ENCODE peak calls at places on chromosomes 11 and 22, in nine cellular contexts. N is NB4, G is endothelial cell of umbilical vein, P is sigmoid colon, I is uterus, F is testis, M is tibial nerve, J is K562, B is Peyer's patch. T is an unnamed sample.

GRCh38 chr22:38927033-38927789 is 30.2 kb upstream of the APOBEC3A start:
- DNase-seq in N (peak; percentile 62), G (peak; percentile 63), P (peak; percentile 89), I (peak; percentile 60), F (peak; percentile 82), M (peak; percentile 40), J (no peak), B (peak; percentile 41), T (peak; percentile 76)

GRCh38 chr11:70605846-70606245 is 207.5 kb downstream of the CTTN start:
- DNase-seq in N (no peak), G (no peak), P (no peak), I (no peak), F (no peak), M (no peak), J (no peak), B (no peak), T (no peak)

GRCh38 chr11:76445122-76446084 is 585 bp downstream of the EMSY start:
- DNase-seq in N (peak; percentile 88), G (peak; percentile 95), P (peak; percentile 87), I (peak; percentile 63), F (peak; percentile 81), M (peak; percentile 61), J (peak; percentile 78), B (peak; percentile 56), T (peak; percentile 57)

GRCh38 chr11:112279901-112280267 is 19.2 kb upstream of the PLET1 start:
- DNase-seq in N (peak; percentile 73), G (peak; percentile 63), P (peak; percentile 77), I (peak; percentile 51), F (peak; percentile 82), M (peak; percentile 74), J (peak; percentile 81), B (peak; percentile 76), T (peak; percentile 61)

GRCh38 chr11:13680501-13681264 is 12.2 kb downstream of the FAR1 start:
- DNase-seq in N (peak; percentile 60), G (no peak), P (no peak), I (no peak), F (no peak), M (no peak), J (no peak), B (no peak), T (no peak)

GRCh38 chr22:50507421-50507990 is at the start of gene LMF2:
- DNase-seq in N (peak; percentile 83), G (peak; percentile 76), P (peak; percentile 94), I (peak; percentile 89), F (peak; percentile 92), M (peak; percentile 82), J (peak; percentile 88), B (peak; percentile 90), T (peak; percentile 96)

GRCh38 chr11:66047541-66048365 is 1.2 kb downstream of the GAL3ST3 start:
- DNase-seq in N (no peak), G (no peak), P (no peak), I (no peak), F (no peak), M (no peak), J (no peak), B (no peak), T (no peak)

GRCh38 chr11:111001986-111002616 is 243.4 kb upstream of the POU2AF2 start:
- DNase-seq in N (no peak), G (peak; percentile 7), P (no peak), I (no peak), F (no peak), M (peak; percentile 30), J (no peak), B (no peak), T (no peak)

GRCh38 chr11:84817998-84818397 is 809.1 kb downstream of the DLG2 start:
- DNase-seq in N (no peak), G (no peak), P (no peak), I (no peak), F (no peak), M (no peak), J (no peak), B (no peak), T (no peak)

GRCh38 chr22:19432092-19432844 is at the start of gene MRPL40:
- DNase-seq in N (peak; percentile 97), G (peak; percentile 94), P (peak; percentile 96), I (peak; percentile 88), F (peak; percentile 95), M (peak; percentile 82), J (peak; percentile 100), B (peak; percentile 90), T (peak; percentile 90)

GRCh38 chr22:43116932-43117331 is 6.4 kb downstream of the BIK start:
- DNase-seq in N (no peak), G (no peak), P (no peak), I (no peak), F (no peak), M (no peak), J (no peak), B (no peak), T (no peak)

GRCh38 chr11:34614334-34615113 is 6.4 kb upstream of the EHF start:
- DNase-seq in N (peak; percentile 67), G (no peak), P (no peak), I (no peak), F (no peak), M (peak; percentile 21), J (no peak), B (no peak), T (no peak)

GRCh38 chr22:24819941-24820461 is 14.0 kb downstream of the SGSM1 start:
- DNase-seq in N (no peak), G (no peak), P (peak; percentile 85), I (no peak), F (peak; percentile 52), M (no peak), J (no peak), B (no peak), T (peak; percentile 81)

GRCh38 chr11:93740802-93741093 is 547 bp downstream of the TAF1D start:
- DNase-seq in N (peak; percentile 84), G (peak; percentile 59), P (peak; percentile 79), I (peak; percentile 33), F (peak; percentile 70), M (peak; percentile 53), J (peak; percentile 36), B (peak; percentile 57), T (peak; percentile 59)

GRCh38 chr11:93743316-93743715 is 1.8 kb downstream of the C11orf54 start:
- DNase-seq in N (no peak), G (no peak), P (no peak), I (no peak), F (no peak), M (no peak), J (peak; percentile 26), B (no peak), T (peak; percentile 36)

GRCh38 chr11:93741882-93742226 is 382 bp downstream of the C11orf54 start:
- DNase-seq in N (no peak), G (no peak), P (peak; percentile 84), I (peak; percentile 68), F (no peak), M (peak; percentile 30), J (peak; percentile 40), B (no peak), T (no peak)

GRCh38 chr11:93740031-93740801 is 1.1 kb downstream of the TAF1D start:
- DNase-seq in N (peak; percentile 69), G (peak; percentile 16), P (no peak), I (no peak), F (peak; percentile 36), M (no peak), J (peak; percentile 23), B (peak; percentile 41), T (no peak)

GRCh38 chr11:93741094-93741881 is at the start of the genes C11orf54 and TAF1D:
- DNase-seq in N (peak; percentile 99), G (peak; percentile 98), P (peak; percentile 99), I (peak; percentile 98), F (peak; percentile 98), M (peak; percentile 98), J (peak; percentile 93), B (peak; percentile 97), T (peak; percentile 98)
- TF ChIP-seq POLR2A in N (peak; percentile 99), G (peak; percentile 99), P (peak; percentile 87), I (peak; percentile 74), F (no peak), M (peak; percentile 74), J (peak; percentile 99), B (peak; percentile 85), T (peak; percentile 72)

DNA sequence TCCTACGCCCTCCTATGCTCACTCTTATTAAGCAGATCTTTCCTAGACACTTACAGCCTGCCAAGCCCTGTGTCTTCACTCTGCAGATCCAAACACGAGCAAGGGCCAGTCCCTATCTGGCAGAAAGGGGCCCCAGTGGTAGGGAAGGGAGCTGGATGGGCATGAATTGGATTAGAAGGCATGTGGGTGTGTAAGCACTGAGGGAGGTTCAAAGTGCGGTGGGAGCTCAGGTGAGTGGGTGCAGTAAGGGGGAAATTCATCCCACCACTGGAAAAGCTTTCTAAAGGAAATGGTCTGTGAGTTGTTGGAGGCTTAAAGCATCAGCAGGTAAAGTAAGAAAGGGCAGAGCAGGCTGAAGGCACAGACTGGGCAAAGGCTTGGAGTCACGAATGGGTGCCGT is 5.5 kb downstream of the TMEM132A start:
- DNase-seq in N (no peak), G (no peak), P (no peak), I (no peak), F (no peak), M (no peak), J (no peak), B (no peak), T (no peak)
- TF ChIP-seq POLR2A in N (no peak), G (no peak), P (no peak), I (no peak), F (no peak), M (no peak), J (no peak), B (no peak), T (no peak)

DNA sequence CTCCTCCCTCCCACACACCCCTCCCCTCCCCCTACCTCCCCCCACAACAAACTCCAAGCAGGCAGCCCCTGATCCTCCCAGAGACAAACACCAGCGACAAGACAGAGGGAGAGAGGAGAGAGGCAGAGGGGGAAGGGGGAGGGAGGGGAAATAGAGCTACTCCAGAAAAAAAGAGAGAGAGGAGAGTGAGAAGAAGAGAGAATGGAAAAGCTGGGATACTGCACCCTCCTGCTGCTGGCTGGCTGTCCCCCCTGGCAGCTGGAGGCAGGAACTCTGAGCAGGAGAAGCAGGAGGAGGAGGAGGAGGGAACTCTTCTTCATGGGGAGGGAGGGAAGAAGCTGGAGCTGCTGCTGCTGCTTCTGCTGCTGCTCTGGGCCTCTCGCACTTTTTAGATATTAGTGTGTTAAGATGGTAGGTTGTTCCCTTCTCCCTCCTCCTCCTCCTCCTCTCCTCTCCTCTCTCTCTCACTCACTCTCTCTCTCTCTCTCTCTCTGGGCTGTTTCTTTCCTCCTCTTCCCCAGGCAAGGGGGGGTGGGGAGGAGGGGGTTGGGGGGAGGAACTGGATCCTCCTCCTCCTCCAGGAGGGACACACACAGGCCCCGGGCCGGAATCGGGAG is 435 bp downstream of the PHF21A start:
- DNase-seq in N (peak; percentile 77), G (peak; percentile 72), P (peak; percentile 80), I (peak; percentile 67), F (peak; percentile 61), M (peak; percentile 28), J (peak; percentile 35), B (no peak), T (peak; percentile 60)
- TF ChIP-seq POLR2A in N (no peak), G (no peak), P (peak; percentile 12), I (no peak), F (no peak), M (no peak), J (peak; percentile 67), B (no peak), T (no peak)

DNA sequence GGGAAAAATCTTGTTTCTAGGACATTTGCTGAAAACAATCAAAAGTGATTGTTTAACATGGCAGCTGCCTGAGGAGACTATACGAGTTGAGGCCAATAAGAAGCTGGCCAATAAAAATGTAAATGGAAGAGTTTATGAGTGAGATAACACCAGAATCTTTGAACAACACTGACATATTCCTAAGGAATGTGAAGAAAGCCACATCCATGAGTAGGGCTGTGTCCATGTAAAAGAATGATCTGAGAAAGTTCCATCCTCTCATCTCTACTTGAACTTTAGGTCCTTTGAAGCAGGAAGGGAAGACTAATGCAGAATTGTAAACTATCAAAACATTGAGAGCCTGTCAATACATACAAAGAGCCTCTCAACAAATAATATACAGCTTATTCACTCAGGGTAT is 6.9 kb upstream of the CHORDC1 start:
- DNase-seq in N (no peak), G (no peak), P (no peak), I (no peak), F (no peak), M (no peak), J (no peak), B (no peak), T (no peak)
- TF ChIP-seq POLR2A in N (no peak), G (no peak), P (no peak), I (no peak), F (no peak), M (no peak), J (no peak), B (no peak), T (no peak)

T was measured in ovary.